ENCODE peak calls at places on chromosomes 11 and 22, in seven cellular contexts. G is PC-3; Z is neural crest cell; L is ELF-1; U is naive thymus-derived CD4-positive, alpha-beta T cell; P is LoVo; Y is neural progenitor cell. B is an unnamed sample.

GRCh38 chr11:74677131-74677530 is 54.1 kb downstream of the CHRDL2 start:
- DNase-seq in G (no peak), Z (no peak), L (no peak), U (no peak), P (no peak), Y (no peak), B (no peak)

GRCh38 chr22:24440270-24440717 is 12.9 kb downstream of the ADORA2A start:
- DNase-seq in G (no peak), Z (no peak), L (no peak), U (no peak), P (no peak), Y (no peak), B (no peak)

GRCh38 chr11:106311531-106312230 is 234.2 kb downstream of the AASDHPPT start:
- DNase-seq in G (no peak), Z (no peak), L (no peak), U (no peak), P (no peak), Y (no peak), B (no peak)

GRCh38 chr22:24952837-24953293 is 349 bp downstream of the KIAA1671 start:
- DNase-seq in G (peak), Z (peak), L (peak), U (no peak), P (peak), Y (peak), B (no peak)

GRCh38 chr11:15602779-15603178 is 488.1 kb downstream of the INSC start:
- DNase-seq in G (no peak), Z (no peak), L (no peak), U (no peak), P (no peak), Y (no peak), B (no peak)

GRCh38 chr11:124538019-124538418 is 5.4 kb downstream of the OR8B12 start:
- DNase-seq in G (no peak), Z (no peak), L (no peak), U (no peak), P (no peak), Y (no peak), B (no peak)

GRCh38 chr11:1059759-1060158 is 14.9 kb upstream of the MUC2 start:
- DNase-seq in G (no peak), Z (no peak), L (peak), U (no peak), P (no peak), Y (no peak), B (no peak)

GRCh38 chr11:83816572-83817187 is 530.5 kb upstream of the CCDC90B start:
- DNase-seq in G (peak), Z (no peak), L (no peak), U (no peak), P (peak), Y (peak), B (no peak)

GRCh38 chr11:66970808-66971442 is 4.2 kb upstream of the C11orf86 start:
- DNase-seq in G (peak), Z (no peak), L (no peak), U (no peak), P (peak), Y (no peak), B (peak)

GRCh38 chr11:16793009-16793408 is 54.6 kb downstream of the C11orf58 start:
- DNase-seq in G (no peak), Z (no peak), L (no peak), U (no peak), P (no peak), Y (no peak), B (no peak)

GRCh38 chr11:66834539-66834845 is 8.7 kb upstream of the RCE1 start:
- DNase-seq in G (no peak), Z (no peak), L (no peak), U (no peak), P (no peak), Y (no peak), B (no peak)

GRCh38 chr11:119263352-119263940 is 53.5 kb downstream of the MCAM start:
- DNase-seq in G (no peak), Z (no peak), L (no peak), U (peak), P (no peak), Y (no peak), B (no peak)

GRCh38 chr11:66883021-66883968 is 26.4 kb downstream of the LRFN4 start:
- DNase-seq in G (peak), Z (peak), L (peak), U (peak), P (peak), Y (peak), B (no peak)

GRCh38 chr22:30005213-30005857 is 74.9 kb upstream of the HORMAD2 start:
- DNase-seq in G (peak), Z (peak), L (peak), U (peak), P (peak), Y (peak), B (no peak)

GRCh38 chr11:40338739-40339138 is 1120.7 kb downstream of the LRRC4C start:
- DNase-seq in G (peak), Z (no peak), L (no peak), U (no peak), P (no peak), Y (no peak), B (no peak)

GRCh38 chr11:119309953-119310681 is 6.8 kb downstream of the MCAM start:
- DNase-seq in G (no peak), Z (no peak), L (no peak), U (no peak), P (no peak), Y (no peak), B (no peak)

GRCh38 chr11:75453916-75454655 is 21.1 kb upstream of the KLHL35 start:
- DNase-seq in G (no peak), Z (no peak), L (no peak), U (no peak), P (no peak), Y (no peak), B (no peak)

GRCh38 chr11:45332486-45332934 is 46.4 kb upstream of the SYT13 start:
- DNase-seq in G (no peak), Z (peak), L (peak), U (peak), P (peak), Y (peak), B (no peak)

GRCh38 chr11:65997286-65997685 is 4.7 kb downstream of the EIF1AD start:
- DNase-seq in G (no peak), Z (no peak), L (no peak), U (no peak), P (no peak), Y (no peak), B (no peak)

GRCh38 chr11:66418168-66418985 is 2.5 kb upstream of the NPAS4 start:
- DNase-seq in G (peak), Z (peak), L (peak), U (peak), P (peak), Y (peak), B (no peak)

GRCh38 chr11:8773916-8774537 is 91.4 kb downstream of the RPL27A start:
- DNase-seq in G (no peak), Z (no peak), L (no peak), U (no peak), P (no peak), Y (no peak), B (no peak)

GRCh38 chr11:9688716-9689511 is 25.0 kb downstream of the SWAP70 start:
- DNase-seq in G (peak), Z (no peak), L (no peak), U (no peak), P (no peak), Y (peak), B (no peak)

GRCh38 chr11:19929655-19930054 is 217.0 kb downstream of the NAV2 start:
- DNase-seq in G (no peak), Z (no peak), L (no peak), U (no peak), P (no peak), Y (no peak), B (no peak)

GRCh38 chr11:68979931-68980775 is 633 bp downstream of the MRGPRD start:
- DNase-seq in G (no peak), Z (no peak), L (no peak), U (no peak), P (no peak), Y (no peak), B (no peak)

GRCh38 chr11:77879218-77879617 is 58.3 kb downstream of the AAMDC start:
- DNase-seq in G (no peak), Z (no peak), L (no peak), U (no peak), P (no peak), Y (no peak), B (no peak)

GRCh38 chr11:117421471-117421870 is 93.8 kb downstream of the CEP164 start:
- DNase-seq in G (no peak), Z (no peak), L (no peak), U (no peak), P (no peak), Y (no peak), B (no peak)

GRCh38 chr11:122703541-122704272 is 48.2 kb downstream of the UBASH3B start:
- DNase-seq in G (peak), Z (no peak), L (no peak), U (no peak), P (no peak), Y (no peak), B (no peak)

B was measured in keratinocyte.